ENCODE peak calls at places on chromosomes 1 and 21, in five cellular contexts. H, Z, T, C and G are unnamed samples.

GRCh38 chr1:239952348-239953307 is 139.1 kb upstream of the FMN2 start:
- DNase-seq in H (no peak), Z (peak; percentile 3), T (no peak), C (no peak), G (no peak)

GRCh38 chr1:52502789-52503188 is 50.1 kb downstream of the TUT4 start:
- DNase-seq in H (no peak), Z (no peak), T (no peak), C (no peak), G (no peak)

GRCh38 chr1:165631403-165632151 is 543 bp downstream of the MGST3 start:
- DNase-seq in H (peak; percentile 57), Z (peak; percentile 63), T (peak; percentile 31), C (peak; percentile 84), G (peak; percentile 76)

GRCh38 chr21:9780441-9780937 is 740.9 kb upstream of the TPTE start:
- DNase-seq in H (no peak), Z (no peak), T (no peak), C (no peak), G (no peak)

GRCh38 chr21:44647222-44647552 is 973 bp downstream of the KRTAP10-11 start:
- DNase-seq in H (no peak), Z (no peak), T (no peak), C (no peak), G (no peak)

GRCh38 chr1:230744382-230744781 is 2.8 kb upstream of the CAPN9 start:
- DNase-seq in H (no peak), Z (no peak), T (no peak), C (no peak), G (no peak)

GRCh38 chr1:48341221-48341620 is 118.7 kb downstream of the SLC5A9 start:
- DNase-seq in H (no peak), Z (no peak), T (no peak), C (no peak), G (no peak)

GRCh38 chr1:197776348-197777082 is 1.2 kb upstream of the DENND1B start:
- DNase-seq in H (peak; percentile 37), Z (peak; percentile 54), T (no peak), C (no peak), G (peak; percentile 66)

GRCh38 chr1:209769171-209769904 is 13.5 kb downstream of the TRAF3IP3 start:
- DNase-seq in H (peak; percentile 79), Z (peak; percentile 80), T (no peak), C (peak; percentile 26), G (peak; percentile 92)

GRCh38 chr21:41630249-41630648 is 122.3 kb upstream of the TMPRSS2 start:
- DNase-seq in H (no peak), Z (no peak), T (no peak), C (no peak), G (no peak)

GRCh38 chr1:202010042-202011015 is at the start of gene ELF3:
- DNase-seq in H (no peak), Z (no peak), T (no peak), C (no peak), G (no peak)

GRCh38 chr1:16076003-16076870 is 2.8 kb upstream of the FAM131C start:
- DNase-seq in H (no peak), Z (no peak), T (no peak), C (peak; percentile 42), G (no peak)

GRCh38 chr1:160489513-160490261 is 33.4 kb downstream of the SLAMF6 start:
- DNase-seq in H (no peak), Z (no peak), T (no peak), C (no peak), G (no peak)

GRCh38 chr21:26717146-26717739 is 128.0 kb downstream of the ADAMTS1 start:
- DNase-seq in H (no peak), Z (no peak), T (no peak), C (no peak), G (no peak)

GRCh38 chr1:225508538-225509375 is 80.9 kb upstream of the LBR start:
- DNase-seq in H (no peak), Z (no peak), T (no peak), C (peak; percentile 92), G (no peak)

GRCh38 chr21:28283652-28284490 is 708.8 kb downstream of the LTN1 start:
- DNase-seq in H (no peak), Z (no peak), T (no peak), C (peak; percentile 58), G (no peak)

GRCh38 chr1:7497107-7497637 is 273.9 kb upstream of the VAMP3 start:
- DNase-seq in H (no peak), Z (no peak), T (no peak), C (no peak), G (no peak)